ENCODE peak calls at places on chromosomes 1 and 21, in five cellular contexts. Y is NCI-H510A; E is GM23248; L is ELR; I is central memory CD8-positive, alpha-beta T cell. B is an unnamed sample.

GRCh38 chr1:68819190-68819829 is 322.4 kb upstream of the DEPDC1 start:
- DNase-seq in E (peak), L (peak), Y (no peak), I (no peak), B (peak)

GRCh38 chr1:27999055-27999454 is 39.3 kb downstream of the XKR8 start:
- DNase-seq in L (no peak), I (no peak), E (peak), Y (no peak), B (no peak)

GRCh38 chr21:36156815-36157670 is at the start of gene DOP1B:
- DNase-seq in L (no peak), E (peak), I (no peak), Y (no peak), B (no peak)

GRCh38 chr1:25675729-25676476 is 59.3 kb downstream of the MAN1C1 start:
- DNase-seq in I (peak), L (no peak), E (no peak), Y (no peak), B (no peak)

GRCh38 chr1:65958561-65959350 is 166.1 kb downstream of the PDE4B start:
- DNase-seq in Y (no peak), L (peak), I (no peak), E (peak), B (peak)

GRCh38 chr1:247111636-247112478 is 7.7 kb upstream of the ZNF669 start:
- DNase-seq in E (peak), L (peak), Y (no peak), I (no peak), B (no peak)

GRCh38 chr1:66571789-66572188 is 37.8 kb downstream of the SGIP1 start:
- DNase-seq in Y (no peak), L (peak), I (no peak), E (peak), B (no peak)

GRCh38 chr1:195763146-195763906 is 844.9 kb downstream of the KCNT2 start:
- DNase-seq in L (no peak), I (no peak), Y (no peak), E (no peak), B (no peak)

GRCh38 chr1:109910963-109911798 is 532 bp downstream of the CSF1 start:
- DNase-seq in L (no peak), E (peak), Y (no peak), I (no peak), B (no peak)

GRCh38 chr1:83882906-83883305 is 116.0 kb downstream of the TTLL7 start:
- DNase-seq in Y (no peak), E (peak), I (no peak), L (peak), B (peak)

GRCh38 chr1:10624256-10625050 is 149.7 kb downstream of the PEX14 start:
- DNase-seq in Y (no peak), I (no peak), E (no peak), L (no peak), B (no peak)

GRCh38 chr1:14946567-14947285 is 206.8 kb upstream of the TMEM51 start:
- DNase-seq in Y (no peak), L (peak), E (peak), I (no peak), B (no peak)

GRCh38 chr1:215987092-215987855 is 420.2 kb downstream of the KCTD3 start:
- DNase-seq in L (no peak), Y (no peak), I (no peak), E (peak), B (no peak)